ENCODE peak calls at places on chromosomes 4 and X, in five cellular contexts. K is GF-D8, R is cardiac muscle cell, W is esophagus squamous epithelium, P is NCI-H1417. I is an unnamed sample.
A peak's percentile ranks its signal among the peaks of the same experiment; 100 is the strongest.

GRCh38 chrX:31258163-31258562 is 186.3 kb upstream of the FTHL17 start:
- DNase-seq in W (no peak), P (no peak), K (no peak), R (no peak), I (no peak)

GRCh38 chrX:54825716-54826428 is 18.3 kb downstream of the MAGED2 start:
- DNase-seq in P (no peak), W (no peak), K (no peak), R (no peak), I (no peak)

GRCh38 chrX:101659601-101660063 is at the start of gene ARMCX2:
- DNase-seq in R (peak; percentile 66), W (no peak), K (no peak), P (peak; percentile 52), I (no peak)

GRCh38 chr4:24656906-24657305 is 72.6 kb upstream of the DHX15 start:
- DNase-seq in P (no peak), K (no peak), R (no peak), W (no peak), I (no peak)

GRCh38 chr4:87932718-87933136 is 42.8 kb upstream of the SPP1 start:
- DNase-seq in P (no peak), R (no peak), W (no peak), K (no peak), I (no peak)

GRCh38 chr4:120261117-120261516 is 194.5 kb upstream of the MAD2L1 start:
- DNase-seq in K (no peak), W (no peak), R (no peak), P (no peak), I (no peak)

GRCh38 chr4:47213106-47213505 is 181.7 kb downstream of the GABRB1 start:
- DNase-seq in R (no peak), K (no peak), W (no peak), P (no peak), I (no peak)

GRCh38 chrX:124211312-124211942 is 121.0 kb upstream of the TEX13D start:
- DNase-seq in K (no peak), W (no peak), R (peak; percentile 44), P (peak; percentile 30), I (no peak)

GRCh38 chr4:917466-917865 is 14.7 kb downstream of the GAK start:
- DNase-seq in K (no peak), W (no peak), P (no peak), R (no peak), I (no peak)

GRCh38 chrX:39752820-39753219 is 344.9 kb downstream of the BCOR start:
- DNase-seq in R (no peak), P (no peak), K (no peak), W (no peak), I (no peak)

GRCh38 chrX:2698604-2699003 is 7.5 kb downstream of the CD99 start:
- DNase-seq in P (no peak), K (no peak), R (no peak), W (no peak), I (no peak)